ENCODE peak calls at places on chromosomes 7 and 10, in four cellular contexts. S is PC-3, V is HCT116, O is fibroblast of lung. L is an unnamed sample.

GRCh38 chr10:49255883-49256282 is 43.1 kb upstream of the C10orf71 start:
- DNase-seq in S (no peak), V (no peak), O (no peak), L (no peak)

GRCh38 chr7:105721571-105722104 is 140.3 kb upstream of the EFCAB10 start:
- DNase-seq in S (no peak), V (no peak), O (no peak), L (no peak)

GRCh38 chr7:53811555-53812079 is 730.6 kb upstream of the VSTM2A start:
- DNase-seq in S (peak), V (no peak), O (no peak), L (peak)

GRCh38 chr7:16563281-16564022 is 36.8 kb downstream of the LRRC72 start:
- DNase-seq in S (no peak), V (no peak), O (no peak), L (no peak)

GRCh38 chr10:124306922-124307371 is 111.8 kb downstream of the OAT start:
- DNase-seq in S (peak), V (no peak), O (peak), L (no peak)

GRCh38 chr10:1626835-1627234 is 110.5 kb downstream of the ADARB2 start:
- DNase-seq in S (no peak), V (no peak), O (no peak), L (no peak)

GRCh38 chr7:20327047-20327446 is 3.7 kb upstream of the ITGB8 start:
- DNase-seq in S (peak), V (no peak), O (peak), L (no peak)

GRCh38 chr10:71075759-71076472 is 136.5 kb upstream of the UNC5B start:
- DNase-seq in S (no peak), V (no peak), O (no peak), L (no peak)

GRCh38 chr10:131979821-131980270 is 1.9 kb downstream of the BNIP3 start:
- DNase-seq in S (peak), V (no peak), O (peak), L (no peak)

GRCh38 chr7:47327306-47327697 is 254.6 kb downstream of the TNS3 start:
- DNase-seq in S (no peak), V (no peak), O (peak), L (no peak)

GRCh38 chr10:124717911-124718734 is 26.1 kb downstream of the FAM53B start:
- DNase-seq in S (no peak), V (no peak), O (peak), L (peak)

GRCh38 chr7:117202511-117202910 is 120.3 kb downstream of the WNT2 start:
- DNase-seq in S (peak), V (no peak), O (no peak), L (no peak)

GRCh38 chr7:128352138-128352537 is 8.4 kb upstream of the RBM28 start:
- DNase-seq in S (no peak), V (no peak), O (peak), L (no peak)

GRCh38 chr7:24820730-24821044 is 63.4 kb upstream of the GSDME start:
- DNase-seq in S (peak), V (no peak), O (no peak), L (peak)

GRCh38 chr7:98555403-98555802 is 61.7 kb upstream of the NPTX2 start:
- DNase-seq in S (peak), V (no peak), O (no peak), L (no peak)

GRCh38 chr10:53487019-53487983 is 714.7 kb upstream of the MBL2 start:
- DNase-seq in S (no peak), V (no peak), O (no peak), L (no peak)

GRCh38 chr10:46544989-46545791 is 11.3 kb downstream of the GPRIN2 start:
- DNase-seq in S (peak), V (peak), O (no peak), L (peak)

GRCh38 chr7:117489911-117490310 is 10.1 kb downstream of the CFTR start:
- DNase-seq in S (no peak), V (no peak), O (no peak), L (no peak)

GRCh38 chr10:59976909-59977308 is 70.6 kb upstream of the CCDC6 start:
- DNase-seq in S (peak), V (no peak), O (no peak), L (no peak)

GRCh38 chr10:96675846-96676245 is 44.5 kb downstream of the PIK3AP1 start:
- DNase-seq in S (no peak), V (no peak), O (no peak), L (no peak)

GRCh38 chr10:11236234-11236633 is 218.6 kb downstream of the CELF2 start:
- DNase-seq in S (no peak), V (no peak), O (peak), L (no peak)

GRCh38 chr7:1040790-1041189 is 3.6 kb upstream of the GPR146 start:
- DNase-seq in S (no peak), V (no peak), O (peak), L (no peak)

GRCh38 chr10:66627156-66627555 is 298.7 kb upstream of the LRRTM3 start:
- DNase-seq in S (peak), V (peak), O (peak), L (no peak)

GRCh38 chr7:74587435-74588126 is 69.9 kb upstream of the GTF2I start:
- DNase-seq in S (peak), V (no peak), O (peak), L (peak)

GRCh38 chr7:140275069-140275961 is 98.5 kb upstream of the KDM7A start:
- DNase-seq in S (no peak), V (no peak), O (peak), L (no peak)

GRCh38 chr10:21724695-21725371 is 190.8 kb downstream of the MLLT10 start:
- DNase-seq in S (peak), V (peak), O (peak), L (peak)

GRCh38 chr7:132218876-132219275 is 357.4 kb downstream of the PLXNA4 start:
- DNase-seq in S (no peak), V (no peak), O (no peak), L (no peak)

GRCh38 chr10:60444494-60445064 is 54.9 kb upstream of the ANK3 start:
- DNase-seq in S (peak), V (peak), O (peak), L (no peak)

GRCh38 chr7:92831716-92832622 is 4.4 kb downstream of the CDK6 start:
- DNase-seq in S (peak), V (no peak), O (peak), L (no peak)

GRCh38 chr7:17506090-17506489 is 207.6 kb downstream of the AHR start:
- DNase-seq in S (peak), V (no peak), O (peak), L (peak)

GRCh38 chr7:134834689-134835462 is 55.4 kb downstream of the CALD1 start:
- DNase-seq in S (no peak), V (no peak), O (peak), L (no peak)

GRCh38 chr7:801940-802364 is 30.3 kb upstream of the SUN1 start:
- DNase-seq in S (no peak), V (no peak), O (no peak), L (no peak)

GRCh38 chr7:5482020-5482498 is 58.4 kb upstream of the TNRC18 start:
- DNase-seq in S (no peak), V (no peak), O (no peak), L (no peak)

GRCh38 chr10:99522511-99523250 is 10.1 kb upstream of the NKX2-3 start:
- DNase-seq in S (no peak), V (no peak), O (no peak), L (no peak)
- H3K4me2 ChIP-seq in S (no peak), V (no peak), O (no peak), L (no peak)

GRCh38 chr7:142790565-142790964 is 19.8 kb downstream of the PRSS2 start:
- DNase-seq in S (peak), V (no peak), O (peak), L (peak)
- H3K4me3 ChIP-seq in S (no peak), V (no peak), O (no peak), L (no peak)

DNA sequence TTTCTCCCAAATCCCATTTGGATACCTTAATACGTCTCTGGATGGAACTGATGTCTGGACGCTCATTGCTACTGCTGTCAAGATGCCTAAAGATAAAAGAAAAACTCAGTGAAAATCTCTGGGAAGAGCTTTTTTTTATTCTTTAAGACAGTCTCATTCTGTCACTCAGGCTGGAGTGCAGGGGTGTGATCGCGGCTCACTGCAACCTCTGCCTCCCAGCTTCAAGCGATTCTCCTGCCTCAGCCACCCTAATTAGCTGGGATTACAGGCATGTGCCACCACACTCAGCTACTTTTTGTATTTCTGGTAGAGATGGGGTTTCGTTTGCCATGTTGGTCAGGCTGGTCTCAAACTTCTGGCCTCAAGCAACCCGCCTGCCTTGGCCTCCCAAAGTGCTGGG is 102.2 kb downstream of the NT5C2 start:
- DNase-seq in S (no peak), V (no peak), O (no peak), L (no peak)
- H3K4me2 ChIP-seq in S (no peak), V (no peak), O (no peak), L (no peak)

GRCh38 chr7:123397746-123398145 is 136.6 kb downstream of the IQUB start:
- DNase-seq in S (no peak), V (no peak), O (no peak), L (no peak)
- H3K4me3 ChIP-seq in S (no peak), V (no peak), O (no peak), L (no peak)

GRCh38 chr7:55550838-55551537 is 21.3 kb downstream of the VOPP1 start:
- DNase-seq in S (no peak), V (no peak), O (no peak), L (no peak)

GRCh38 chr7:55550010-55550409 is 22.3 kb downstream of the VOPP1 start:
- DNase-seq in S (peak), V (peak), O (no peak), L (no peak)

GRCh38 chr7:55546826-55547225 is 25.5 kb downstream of the VOPP1 start:
- DNase-seq in S (peak), V (peak), O (peak), L (peak)

GRCh38 chr7:55548295-55548731 is 24.0 kb downstream of the VOPP1 start:
- DNase-seq in S (no peak), V (no peak), O (no peak), L (no peak)

GRCh38 chr7:55549457-55549856 is 22.8 kb downstream of the VOPP1 start:
- DNase-seq in S (no peak), V (no peak), O (no peak), L (no peak)
- H3K4me2 ChIP-seq in S (no peak), V (peak), O (no peak), L (peak)

DNA sequence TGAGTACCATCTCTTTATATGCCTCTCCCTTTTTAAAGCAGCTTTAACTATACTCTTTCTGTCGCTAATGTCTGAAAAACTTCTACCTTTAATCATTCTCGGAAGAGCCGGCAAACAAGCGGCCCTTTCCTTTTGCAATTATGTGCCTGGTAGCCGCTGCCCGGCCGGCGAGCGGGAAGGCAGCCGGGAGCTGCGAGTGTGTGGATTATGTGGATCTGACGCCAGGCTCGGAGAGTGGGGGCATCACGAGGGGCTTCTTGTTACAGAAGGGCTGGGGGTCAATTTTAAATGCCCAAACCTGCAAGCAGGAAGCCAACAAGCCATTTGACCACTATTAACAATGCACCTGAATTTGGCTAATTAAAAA is 121.0 kb downstream of the BUB3 start:
- DNase-seq in S (no peak), V (no peak), O (no peak), L (no peak)
- H3K4me3 ChIP-seq in S (peak), V (no peak), O (no peak), L (no peak)

GRCh38 chr10:97886264-97886663 is 36.6 kb downstream of the GOLGA7B start:
- DNase-seq in S (no peak), V (no peak), O (no peak), L (no peak)

GRCh38 chr10:97888641-97889262 is 39.1 kb downstream of the GOLGA7B start:
- DNase-seq in S (peak), V (peak), O (peak), L (peak)

GRCh38 chr10:97887399-97887798 is 37.8 kb downstream of the GOLGA7B start:
- DNase-seq in S (peak), V (no peak), O (no peak), L (no peak)

GRCh38 chr10:97889461-97890265 is 40.0 kb downstream of the GOLGA7B start:
- DNase-seq in S (peak), V (peak), O (peak), L (peak)

DNA sequence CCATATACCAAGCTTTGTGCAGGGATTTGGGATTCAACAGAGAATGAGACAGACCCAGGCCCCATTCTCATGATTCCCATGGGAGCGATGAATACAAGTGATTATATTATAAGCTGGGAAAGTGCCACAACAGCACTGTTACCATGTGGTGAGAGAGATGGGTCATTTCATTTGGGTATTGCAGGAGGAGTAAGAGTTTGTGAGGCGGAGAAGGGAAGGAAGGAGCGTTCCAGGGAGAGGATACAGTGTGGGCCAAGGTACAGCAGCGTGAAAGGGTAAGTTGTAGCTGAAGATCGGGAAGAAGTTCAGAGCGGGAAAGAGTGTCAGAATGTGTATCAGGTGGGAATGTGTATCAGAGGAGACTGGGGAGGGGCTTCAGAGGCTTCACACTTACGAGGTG is 38.5 kb downstream of the GOLGA7B start:
- DNase-seq in S (no peak), V (no peak), O (no peak), L (no peak)
- H3K4me2 ChIP-seq in S (peak), V (peak), O (no peak), L (peak)

L was measured in PC-9.